ENCODE peak calls at places on chromosomes 2 and 18, in four cellular contexts. C, P, R and K are unnamed samples.

GRCh38 chr2:175879679-175880078 is 122.4 kb downstream of the LNPK start:
- DNase-seq in C (no peak), P (no peak), R (no peak), K (no peak)

GRCh38 chr2:28610583-28611201 is 114.8 kb downstream of the PLB1 start:
- DNase-seq in C (no peak), P (no peak), R (peak), K (no peak)

GRCh38 chr18:48594725-48595124 is 55.9 kb downstream of the CTIF start:
- DNase-seq in C (no peak), P (no peak), R (no peak), K (no peak)

GRCh38 chr18:845152-845819 is 33.2 kb upstream of the YES1 start:
- DNase-seq in C (no peak), P (no peak), R (no peak), K (no peak)

GRCh38 chr2:120949957-120950590 is 214.4 kb downstream of the GLI2 start:
- DNase-seq in C (no peak), P (no peak), R (no peak), K (no peak)

GRCh38 chr2:207078186-207078798 is 87.5 kb downstream of the KLF7 start:
- DNase-seq in C (no peak), P (no peak), R (no peak), K (no peak)

GRCh38 chr18:28147674-28148171 is 29.2 kb downstream of the CDH2 start:
- DNase-seq in C (no peak), P (peak), R (no peak), K (no peak)

GRCh38 chr18:7512326-7512725 is 54.8 kb upstream of the PTPRM start:
- DNase-seq in C (no peak), P (no peak), R (no peak), K (no peak)

GRCh38 chr18:47968721-47969120 is 38.3 kb upstream of the SMAD2 start:
- DNase-seq in C (no peak), P (no peak), R (no peak), K (no peak)

GRCh38 chr2:236535024-236535423 is 34.6 kb upstream of the ACKR3 start:
- DNase-seq in C (no peak), P (no peak), R (no peak), K (no peak)

GRCh38 chr2:201406077-201406662 is 45.1 kb downstream of the TRAK2 start:
- DNase-seq in C (no peak), P (peak), R (no peak), K (no peak)

GRCh38 chr2:23711979-23712755 is 214.8 kb downstream of the ATAD2B start:
- DNase-seq in C (no peak), P (no peak), R (no peak), K (no peak)

GRCh38 chr18:54223568-54224241 is 764 bp downstream of the MBD2 start:
- DNase-seq in C (peak), P (peak), R (peak), K (peak)

GRCh38 chr2:74501335-74502071 is 2.1 kb upstream of the LBX2 start:
- DNase-seq in C (no peak), P (no peak), R (no peak), K (no peak)

GRCh38 chr2:211408485-211408884 is 852.1 kb downstream of the CPS1 start:
- DNase-seq in C (no peak), P (no peak), R (no peak), K (no peak)

GRCh38 chr2:126803422-126803775 is 95.3 kb upstream of the TEX51 start:
- DNase-seq in C (no peak), P (no peak), R (no peak), K (no peak)

GRCh38 chr2:46690825-46691224 is 211.5 kb downstream of the TMEM247 start:
- DNase-seq in C (no peak), P (no peak), R (no peak), K (no peak)

GRCh38 chr2:223759569-223760430 is 77.6 kb downstream of the AP1S3 start:
- DNase-seq in C (no peak), P (no peak), R (no peak), K (no peak)

GRCh38 chr2:102155703-102156515 is 13.4 kb downstream of the IL1R1 start:
- DNase-seq in C (no peak), P (no peak), R (no peak), K (no peak)

GRCh38 chr18:63177259-63177658 is 142.3 kb downstream of the BCL2 start:
- DNase-seq in C (no peak), P (no peak), R (no peak), K (no peak)

GRCh38 chr2:22035333-22035964 is 911.7 kb downstream of the TDRD15 start:
- DNase-seq in C (no peak), P (no peak), R (no peak), K (no peak)

GRCh38 chr2:240832816-240833497 is 12.9 kb upstream of the KIF1A start:
- DNase-seq in C (no peak), P (no peak), R (no peak), K (no peak)